ENCODE peak calls at places on chromosomes 13 and 19, in five cellular contexts. Q, G, N, C and J are unnamed samples.

GRCh38 chr19:34994643-34995471 is 5.3 kb upstream of the GRAMD1A start:
- DNase-seq in N (no peak), G (no peak), Q (no peak), C (no peak), J (peak)

GRCh38 chr19:872266-872951 is 12.9 kb downstream of the CFD start:
- DNase-seq in N (peak), G (peak), C (no peak), Q (peak), J (no peak)

GRCh38 chr19:30293051-30293785 is 79.0 kb upstream of the ZNF536 start:
- DNase-seq in N (no peak), G (no peak), C (no peak), Q (no peak), J (no peak)

GRCh38 chr13:50936681-50937080 is 27.1 kb downstream of the RNASEH2B start:
- DNase-seq in Q (no peak), N (no peak), C (no peak), G (no peak), J (no peak)

GRCh38 chr13:76812971-76813691 is 73.1 kb downstream of the KCTD12 start:
- DNase-seq in N (no peak), Q (no peak), G (no peak), C (no peak), J (no peak)

GRCh38 chr19:1945899-1946298 is 4.9 kb downstream of the CSNK1G2 start:
- DNase-seq in C (peak), Q (no peak), G (no peak), N (peak), J (peak)

GRCh38 chr13:60226507-60226906 is 62.8 kb upstream of the DIAPH3 start:
- DNase-seq in N (peak), G (peak), C (peak), Q (no peak), J (peak)

GRCh38 chr19:53944416-53944815 is 18.3 kb upstream of the CACNG8 start:
- DNase-seq in Q (no peak), G (no peak), C (no peak), N (no peak), J (no peak)

GRCh38 chr19:54121259-54121658 is 5.7 kb downstream of the PRPF31 start:
- DNase-seq in C (no peak), N (no peak), G (no peak), Q (no peak), J (no peak)

GRCh38 chr13:20340759-20341161 is 108.6 kb upstream of the GJB6 start:
- DNase-seq in G (no peak), Q (no peak), C (no peak), N (no peak), J (no peak)

GRCh38 chr19:39941615-39942507 is 7.4 kb upstream of the FCGBP start:
- DNase-seq in Q (peak), C (no peak), G (no peak), N (no peak), J (no peak)

GRCh38 chr13:111518161-111518791 is 197.8 kb downstream of the TEX29 start:
- DNase-seq in G (no peak), N (peak), Q (no peak), C (no peak), J (no peak)

GRCh38 chr19:7564866-7565265 is 29.3 kb downstream of the PNPLA6 start:
- DNase-seq in C (no peak), N (no peak), Q (no peak), G (no peak), J (no peak)

GRCh38 chr19:52722062-52723005 is 12.5 kb downstream of the ZNF611 start:
- DNase-seq in N (no peak), G (no peak), Q (no peak), C (no peak), J (no peak)

GRCh38 chr19:681029-681626 is 4.9 kb downstream of the FSTL3 start:
- DNase-seq in Q (no peak), C (peak), G (no peak), N (peak), J (no peak)

GRCh38 chr19:4647676-4648644 is 8.6 kb downstream of the TNFAIP8L1 start:
- DNase-seq in Q (no peak), G (no peak), N (no peak), C (no peak), J (no peak)

GRCh38 chr19:18460900-18461299 is 23.0 kb upstream of the ISYNA1 start:
- DNase-seq in C (no peak), N (no peak), Q (no peak), G (no peak), J (no peak)

GRCh38 chr13:75850915-75851314 is 214.8 kb downstream of the LMO7 start:
- DNase-seq in N (peak), G (no peak), C (no peak), Q (no peak), J (no peak)

GRCh38 chr19:21610341-21610740 is 104.9 kb downstream of the ZNF429 start:
- DNase-seq in G (no peak), Q (no peak), N (no peak), C (no peak), J (no peak)

GRCh38 chr13:32471187-32471922 is 43.4 kb upstream of the N4BP2L1 start:
- DNase-seq in Q (no peak), G (no peak), N (peak), C (no peak), J (no peak)
- TF ChIP-seq ZBTB33 in Q (no peak), G (no peak), N (no peak), C (no peak), J (no peak)

GRCh38 chr13:87820221-87820620 is 149.1 kb downstream of the SLITRK5 start:
- DNase-seq in G (no peak), Q (no peak), C (no peak), N (no peak), J (no peak)
- TF ChIP-seq ZBTB33 in G (no peak), Q (no peak), C (no peak), N (no peak), J (no peak)

GRCh38 chr13:86920960-86921359 is 750.2 kb upstream of the SLITRK5 start:
- DNase-seq in Q (no peak), C (no peak), N (no peak), G (no peak), J (no peak)

GRCh38 chr13:86918682-86919081 is 752.5 kb upstream of the SLITRK5 start:
- DNase-seq in C (no peak), G (no peak), N (no peak), Q (no peak), J (no peak)

DNA sequence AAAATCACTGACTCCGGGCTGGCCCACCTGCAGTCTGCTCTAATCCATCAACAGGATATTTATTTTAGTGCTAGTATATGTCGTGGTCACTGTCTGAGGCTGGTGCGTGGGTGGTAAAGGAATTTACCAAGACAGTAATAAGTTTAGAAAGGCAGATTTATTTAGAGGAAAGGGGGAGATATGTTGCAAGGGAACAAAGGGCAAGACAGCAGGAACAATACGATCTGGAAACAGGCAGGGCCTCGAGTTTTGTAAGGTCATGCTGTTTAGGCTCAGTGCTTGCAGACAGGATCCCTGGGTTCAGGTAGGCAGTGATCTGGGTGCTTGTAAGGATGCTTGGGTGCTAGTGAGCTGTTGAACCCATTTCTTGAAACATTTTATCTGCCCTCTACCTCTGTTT is 748.2 kb upstream of the SLITRK5 start:
- DNase-seq in N (no peak), G (no peak), Q (no peak), C (no peak), J (no peak)
- TF ChIP-seq ZBTB33 in N (no peak), G (no peak), Q (no peak), C (no peak), J (no peak)

DNA sequence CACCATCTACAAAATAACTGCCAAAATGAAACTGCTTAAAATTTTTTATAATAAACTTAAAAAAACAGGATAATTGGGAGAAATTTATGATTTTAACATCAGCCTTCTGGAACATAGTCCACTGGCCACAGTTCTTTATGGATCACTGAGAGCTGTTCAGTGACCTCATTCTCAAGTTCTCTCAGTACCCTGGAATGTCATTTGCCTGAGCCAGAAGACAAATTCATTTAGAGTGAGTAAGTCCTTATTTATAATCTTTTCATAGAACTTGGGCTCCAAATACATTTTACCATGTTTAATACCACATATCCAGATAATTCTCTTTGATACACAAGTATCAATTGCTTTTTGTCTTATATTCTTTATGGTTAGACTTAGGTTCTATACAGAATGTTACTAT is 87.6 kb downstream of the CAB39L start:
- DNase-seq in Q (no peak), C (no peak), G (no peak), N (no peak), J (no peak)
- TF ChIP-seq ZBTB33 in Q (no peak), C (no peak), G (no peak), N (no peak), J (no peak)

DNA sequence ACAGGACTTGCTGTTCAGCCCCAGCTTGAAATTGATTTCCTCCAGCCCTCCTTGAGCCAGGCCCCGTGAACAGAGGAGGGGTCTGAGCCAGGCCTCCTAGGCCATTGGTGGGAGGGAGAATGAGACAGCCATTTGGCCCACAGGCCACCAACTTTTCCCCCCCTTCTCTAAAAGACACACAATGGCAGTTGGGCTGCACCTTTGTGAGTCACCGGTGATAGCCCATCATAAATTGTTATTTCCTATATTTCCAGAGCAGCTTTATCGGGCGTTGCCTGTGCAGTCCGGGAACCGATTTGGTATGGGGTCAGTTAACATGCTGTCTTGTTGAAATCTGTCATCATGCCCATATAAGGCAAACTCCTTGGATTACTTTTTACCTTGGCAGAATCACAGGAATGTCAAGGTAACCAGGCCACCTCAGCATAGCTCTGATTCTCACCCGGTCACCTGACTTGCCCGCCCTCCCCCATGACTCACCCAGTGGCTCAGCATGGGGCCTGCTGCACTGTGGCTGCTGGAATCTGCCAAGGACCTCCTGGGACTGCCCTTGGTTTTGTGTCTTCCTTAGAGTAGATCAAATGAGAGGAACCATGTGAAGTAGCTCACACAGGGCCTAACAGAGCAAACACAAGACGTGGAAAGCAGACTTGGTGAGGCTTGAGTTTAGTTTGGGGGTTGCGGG is 36.1 kb downstream of the ACTN4 start:
- DNase-seq in C (no peak), N (peak), Q (no peak), G (peak), J (peak)
- TF ChIP-seq ZBTB33 in C (peak), N (no peak), Q (no peak), G (no peak), J (no peak)

DNA sequence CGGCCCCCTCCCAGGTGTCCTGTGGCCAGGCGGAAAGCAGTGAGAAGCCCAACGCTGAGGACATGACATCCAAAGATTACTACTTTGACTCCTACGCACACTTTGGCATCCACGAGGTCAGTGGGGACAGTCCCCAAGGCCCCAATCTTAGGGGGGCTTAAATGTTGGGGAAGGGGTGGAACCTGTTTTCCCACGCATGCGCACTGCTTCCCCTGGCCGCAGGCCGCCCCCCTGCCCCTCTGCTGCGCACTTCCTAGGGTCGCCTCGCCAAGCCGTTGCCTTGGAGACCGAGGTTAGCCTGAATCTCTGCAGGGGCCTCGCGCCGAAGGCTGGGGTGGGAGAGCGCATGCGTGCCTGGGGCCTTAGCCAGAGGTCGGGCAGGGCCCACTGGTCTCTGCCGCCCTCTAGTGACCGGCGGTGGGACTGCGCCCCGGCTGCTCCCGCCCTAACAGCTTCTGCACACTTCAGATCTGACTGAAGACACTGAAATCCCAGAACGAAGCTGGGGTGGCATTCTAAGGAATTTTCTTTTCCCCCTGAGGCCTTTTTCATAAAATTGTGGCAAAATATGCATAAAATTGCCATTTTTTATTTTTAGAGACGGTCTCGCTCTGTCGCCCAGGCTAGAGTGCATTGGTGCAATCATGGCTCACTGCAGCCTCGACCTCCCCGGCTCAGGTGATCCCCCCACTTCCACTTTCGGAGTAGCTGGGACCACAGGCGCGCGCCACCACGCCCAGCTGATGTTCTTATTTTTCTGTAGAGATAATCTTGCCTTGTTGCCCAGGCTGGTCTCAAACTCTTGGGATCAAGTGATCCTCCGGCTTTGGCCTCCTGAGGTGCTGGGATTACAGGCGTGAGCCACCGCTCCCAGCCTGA is 3.6 kb downstream of the PRMT1 start:
- DNase-seq in G (peak), Q (no peak), N (peak), C (peak), J (peak)
- TF ChIP-seq ZBTB33 in G (no peak), Q (no peak), N (peak), C (no peak), J (no peak)

GRCh38 chr19:44738161-44738535 is 10.4 kb upstream of the BCL3 start:
- DNase-seq in G (no peak), C (no peak), Q (no peak), N (no peak), J (no peak)

GRCh38 chr19:44740351-44740824 is 8.1 kb upstream of the BCL3 start:
- DNase-seq in Q (no peak), C (no peak), N (peak), G (peak), J (peak)

GRCh38 chr19:44741841-44742352 is 6.6 kb upstream of the BCL3 start:
- DNase-seq in G (peak), C (peak), Q (no peak), N (peak), J (peak)

GRCh38 chr19:44738603-44739585 is 9.6 kb upstream of the BCL3 start:
- DNase-seq in Q (no peak), N (no peak), C (no peak), G (no peak), J (peak)

GRCh38 chr19:44741258-44741731 is 7.2 kb upstream of the BCL3 start:
- DNase-seq in Q (no peak), G (peak), N (no peak), C (no peak), J (no peak)
- TF ChIP-seq ZBTB33 in Q (no peak), G (no peak), N (no peak), C (no peak), J (no peak)